ENCODE peak calls at places on chromosomes 7 and 10, in six cellular contexts. B, I, C, W, O and L are unnamed samples.

GRCh38 chr10:110487411-110488123 is 10.1 kb upstream of the DUSP5 start:
- DNase-seq in C (no peak), I (no peak), W (no peak), O (peak), B (no peak), L (no peak)

GRCh38 chr7:39153647-39154046 is 175.9 kb downstream of the POU6F2 start:
- DNase-seq in B (peak), C (no peak), O (no peak), W (no peak), I (no peak), L (no peak)

GRCh38 chr7:115260381-115260780 is 338.5 kb downstream of the MDFIC start:
- DNase-seq in C (no peak), B (no peak), I (no peak), O (no peak), W (no peak), L (no peak)

GRCh38 chr7:68807681-68808080 is 790.6 kb upstream of the AUTS2 start:
- DNase-seq in W (no peak), B (no peak), I (no peak), O (no peak), C (no peak), L (no peak)

GRCh38 chr7:151729521-151729921 is 147.4 kb downstream of the PRKAG2 start:
- DNase-seq in C (no peak), O (no peak), W (no peak), B (no peak), I (no peak), L (no peak)

GRCh38 chr10:12638103-12638502 is 288.8 kb downstream of the CAMK1D start:
- DNase-seq in I (peak), W (no peak), C (no peak), B (no peak), O (peak), L (no peak)

GRCh38 chr10:121702351-121703320 is 104.4 kb upstream of the FGFR2 start:
- DNase-seq in I (no peak), B (no peak), O (peak), W (no peak), C (no peak), L (no peak)

GRCh38 chr10:126640391-126640790 is 30.1 kb downstream of the C10orf90 start:
- DNase-seq in I (no peak), C (no peak), W (no peak), B (no peak), O (no peak), L (no peak)

GRCh38 chr7:79340212-79340611 is 113.3 kb downstream of the MAGI2 start:
- DNase-seq in W (no peak), B (no peak), O (no peak), C (no peak), I (no peak), L (no peak)

GRCh38 chr7:70655694-70656093 is 476.2 kb upstream of the GALNT17 start:
- DNase-seq in O (no peak), C (no peak), W (no peak), I (no peak), B (no peak), L (no peak)

GRCh38 chr7:130409067-130409721 is 28.9 kb downstream of the CPA1 start:
- DNase-seq in B (no peak), I (no peak), W (no peak), C (no peak), O (no peak), L (no peak)
- TF ChIP-seq TAF1 in B (no peak), I (no peak), W (no peak), C (no peak), O (no peak), L (no peak)

DNA sequence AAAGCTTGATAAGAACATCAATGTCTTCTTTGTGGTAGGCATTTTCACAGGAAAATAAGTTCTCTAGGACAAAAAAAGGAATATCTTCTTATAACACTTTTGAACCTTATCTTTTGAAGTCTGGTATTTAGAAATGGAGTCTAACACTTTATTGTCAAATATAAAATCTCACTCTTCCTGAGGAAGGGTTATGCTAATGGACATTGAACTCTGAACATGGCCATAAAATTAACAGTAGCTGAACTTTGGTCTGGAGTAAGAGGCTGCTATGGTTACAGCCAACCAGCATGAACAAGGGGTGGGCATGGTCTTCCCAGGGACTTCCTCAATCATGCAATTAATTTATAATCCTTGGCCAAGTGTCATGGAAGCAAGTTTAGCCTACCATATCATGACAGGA is at the start of gene CLRN3:
- DNase-seq in O (no peak), I (no peak), C (no peak), B (no peak), W (no peak), L (no peak)
- TF ChIP-seq POLR2A in O (no peak), I (no peak), C (no peak), B (no peak), W (no peak), L (no peak)

DNA sequence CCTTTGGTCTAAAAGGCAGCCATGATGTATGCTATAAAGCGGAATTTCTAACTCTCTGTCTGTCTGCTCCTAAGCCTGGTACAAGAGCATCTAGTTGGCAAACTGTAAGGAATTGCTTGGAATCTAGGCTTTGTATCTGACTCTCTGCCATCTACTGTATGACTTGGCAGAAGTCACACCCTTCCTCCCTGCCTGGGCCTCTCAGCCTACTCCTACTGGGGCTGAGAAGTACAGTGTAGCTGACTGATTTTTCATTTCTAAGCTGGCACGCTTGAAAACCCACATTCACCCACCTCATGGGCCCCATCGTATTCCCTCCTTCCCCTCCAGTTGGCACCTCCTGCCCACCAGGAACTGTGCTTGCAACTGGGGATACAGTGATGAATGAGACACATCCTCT is 435.2 kb downstream of the PLXNA4 start:
- DNase-seq in B (no peak), I (no peak), W (no peak), O (no peak), C (no peak), L (no peak)
- TF ChIP-seq TAF1 in B (no peak), I (no peak), W (no peak), O (no peak), C (no peak), L (no peak)

GRCh38 chr10:93465806-93466675 is 16.1 kb downstream of the MYOF start:
- DNase-seq in C (no peak), O (peak), B (no peak), I (no peak), W (no peak), L (no peak)
- TF ChIP-seq POLR2A in C (no peak), O (no peak), B (no peak), I (no peak), W (no peak), L (no peak)

GRCh38 chr7:141045842-141046630 is 27.8 kb upstream of the TMEM178B start:
- DNase-seq in I (no peak), O (no peak), B (no peak), C (no peak), W (no peak), L (no peak)
- TF ChIP-seq TAF1 in I (no peak), O (no peak), B (no peak), C (no peak), W (no peak), L (no peak)

GRCh38 chr10:116646502-116646901 is 25.7 kb downstream of the PNLIPRP2 start:
- DNase-seq in I (no peak), W (no peak), O (no peak), B (no peak), C (no peak), L (no peak)
- TF ChIP-seq POLR2A in I (no peak), W (no peak), O (no peak), B (no peak), C (no peak), L (no peak)